ENCODE peak calls at places on chromosomes 3 and 15, in four cellular contexts. One of them, this sample, is unnamed.

GRCh38 chr3:171791695-171792082 is 18.6 kb downstream of the PLD1 start:
- DNase-seq in HAP-1: peak
- DNase-seq in SJSA1: peak
- DNase-seq in right lobe of liver: no peak
- DNase-seq in this sample: no peak

GRCh38 chr3:44883213-44883955 is 9.0 kb downstream of the TGM4 start:
- DNase-seq in HAP-1: no peak
- DNase-seq in SJSA1: no peak
- DNase-seq in right lobe of liver: no peak
- DNase-seq in this sample: no peak

GRCh38 chr3:146156801-146157310 is 4.1 kb downstream of the PLOD2 start:
- DNase-seq in HAP-1: no peak
- DNase-seq in SJSA1: no peak
- DNase-seq in right lobe of liver: no peak
- DNase-seq in this sample: no peak

GRCh38 chr15:90315276-90315982 is 36.7 kb upstream of the ZNF774 start:
- DNase-seq in HAP-1: no peak
- DNase-seq in SJSA1: no peak
- DNase-seq in right lobe of liver: no peak
- DNase-seq in this sample: no peak

GRCh38 chr3:41365973-41366372 is 166.7 kb downstream of the CTNNB1 start:
- DNase-seq in HAP-1: no peak
- DNase-seq in SJSA1: no peak
- DNase-seq in right lobe of liver: no peak
- DNase-seq in this sample: no peak

GRCh38 chr15:34490421-34491193 is 53.0 kb upstream of the GOLGA8A start:
- DNase-seq in HAP-1: no peak
- DNase-seq in SJSA1: no peak
- DNase-seq in right lobe of liver: no peak
- DNase-seq in this sample: no peak

GRCh38 chr3:141291610-141292345 is 60.2 kb downstream of the PXYLP1 start:
- DNase-seq in HAP-1: no peak
- DNase-seq in SJSA1: no peak
- DNase-seq in right lobe of liver: no peak
- DNase-seq in this sample: no peak

GRCh38 chr3:9747267-9747666 is 2.5 kb upstream of the OGG1 start:
- DNase-seq in HAP-1: no peak
- DNase-seq in SJSA1: no peak
- DNase-seq in right lobe of liver: no peak
- DNase-seq in this sample: no peak

GRCh38 chr3:40580494-40581091 is 55.8 kb downstream of the ZNF621 start:
- DNase-seq in HAP-1: peak
- DNase-seq in SJSA1: peak
- DNase-seq in right lobe of liver: peak
- DNase-seq in this sample: peak

GRCh38 chr3:126746395-126747177 is 42.5 kb downstream of the CHCHD6 start:
- DNase-seq in HAP-1: no peak
- DNase-seq in SJSA1: peak
- DNase-seq in right lobe of liver: no peak
- DNase-seq in this sample: no peak

GRCh38 chr15:100703671-100704070 is 101.3 kb downstream of the ASB7 start:
- DNase-seq in HAP-1: no peak
- DNase-seq in SJSA1: no peak
- DNase-seq in right lobe of liver: no peak
- DNase-seq in this sample: no peak

GRCh38 chr15:38242055-38242454 is 10.6 kb upstream of the SPRED1 start:
- DNase-seq in HAP-1: no peak
- DNase-seq in SJSA1: no peak
- DNase-seq in right lobe of liver: no peak
- DNase-seq in this sample: no peak

GRCh38 chr15:59892995-59893394 is 111.1 kb upstream of the FOXB1 start:
- DNase-seq in HAP-1: no peak
- DNase-seq in SJSA1: no peak
- DNase-seq in right lobe of liver: no peak
- DNase-seq in this sample: no peak

GRCh38 chr3:115146418-115147328 is at the start of gene ZBTB20:
- DNase-seq in HAP-1: peak
- DNase-seq in SJSA1: peak
- DNase-seq in right lobe of liver: no peak
- DNase-seq in this sample: peak

GRCh38 chr3:179227349-179227748 is 23.6 kb downstream of the KCNMB3 start:
- DNase-seq in HAP-1: no peak
- DNase-seq in SJSA1: no peak
- DNase-seq in right lobe of liver: no peak
- DNase-seq in this sample: no peak

GRCh38 chr15:95291878-95292472 is 1038.5 kb upstream of the NR2F2 start:
- DNase-seq in HAP-1: peak
- DNase-seq in SJSA1: no peak
- DNase-seq in right lobe of liver: no peak
- DNase-seq in this sample: peak

GRCh38 chr3:18782191-18782590 is 357.1 kb upstream of the SATB1 start:
- DNase-seq in HAP-1: no peak
- DNase-seq in SJSA1: no peak
- DNase-seq in right lobe of liver: no peak
- DNase-seq in this sample: no peak

GRCh38 chr15:61146643-61147230 is 82.4 kb downstream of the RORA start:
- DNase-seq in HAP-1: no peak
- DNase-seq in SJSA1: no peak
- DNase-seq in right lobe of liver: no peak
- DNase-seq in this sample: no peak

GRCh38 chr3:16151109-16151508 is 23.4 kb upstream of the GALNT15 start:
- DNase-seq in HAP-1: no peak
- DNase-seq in SJSA1: no peak
- DNase-seq in right lobe of liver: peak
- DNase-seq in this sample: peak

GRCh38 chr15:100836501-100836900 is 43.1 kb upstream of the ALDH1A3 start:
- DNase-seq in HAP-1: no peak
- DNase-seq in SJSA1: no peak
- DNase-seq in right lobe of liver: no peak
- DNase-seq in this sample: no peak

GRCh38 chr15:25693321-25694237 is 169.5 kb downstream of the ATP10A start:
- DNase-seq in HAP-1: peak
- DNase-seq in SJSA1: peak
- DNase-seq in right lobe of liver: no peak
- DNase-seq in this sample: no peak

GRCh38 chr3:113051827-113052226 is 61.0 kb downstream of the GTPBP8 start:
- DNase-seq in HAP-1: no peak
- DNase-seq in SJSA1: no peak
- DNase-seq in right lobe of liver: no peak
- DNase-seq in this sample: no peak

GRCh38 chr15:58292761-58293175 is 139.0 kb upstream of the LIPC start:
- DNase-seq in HAP-1: no peak
- DNase-seq in SJSA1: no peak
- DNase-seq in right lobe of liver: no peak
- DNase-seq in this sample: peak

GRCh38 chr3:107368999-107369398 is 8.2 kb upstream of the CCDC54 start:
- DNase-seq in HAP-1: no peak
- DNase-seq in SJSA1: no peak
- DNase-seq in right lobe of liver: no peak
- DNase-seq in this sample: no peak

GRCh38 chr15:70490838-70491155 is 272.6 kb downstream of the UACA start:
- DNase-seq in HAP-1: no peak
- DNase-seq in SJSA1: no peak
- DNase-seq in right lobe of liver: no peak
- DNase-seq in this sample: no peak

GRCh38 chr15:29736745-29737023 is 85.6 kb downstream of the TJP1 start:
- DNase-seq in HAP-1: no peak
- DNase-seq in SJSA1: peak
- DNase-seq in right lobe of liver: peak
- DNase-seq in this sample: no peak

GRCh38 chr15:92843326-92843725 is 56.8 kb upstream of the CHD2 start:
- DNase-seq in HAP-1: no peak
- DNase-seq in SJSA1: no peak
- DNase-seq in right lobe of liver: no peak
- DNase-seq in this sample: no peak

GRCh38 chr15:63051701-63052066 is 9.1 kb downstream of the TPM1 start:
- DNase-seq in HAP-1: no peak
- DNase-seq in SJSA1: no peak
- DNase-seq in right lobe of liver: no peak
- DNase-seq in this sample: no peak

GRCh38 chr3:36904641-36905040 is 40.2 kb downstream of the TRANK1 start:
- DNase-seq in HAP-1: no peak
- DNase-seq in SJSA1: no peak
- DNase-seq in right lobe of liver: no peak
- DNase-seq in this sample: no peak

GRCh38 chr3:27544372-27544865 is 60.2 kb upstream of the SLC4A7 start:
- DNase-seq in HAP-1: peak
- DNase-seq in SJSA1: no peak
- DNase-seq in right lobe of liver: no peak
- DNase-seq in this sample: no peak

GRCh38 chr15:89052474-89052873 is 35.8 kb upstream of the ABHD2 start:
- DNase-seq in HAP-1: peak
- DNase-seq in SJSA1: no peak
- DNase-seq in right lobe of liver: no peak
- DNase-seq in this sample: peak

GRCh38 chr3:171168551-171168950 is 142.0 kb upstream of the SLC2A2 start:
- DNase-seq in HAP-1: no peak
- DNase-seq in SJSA1: no peak
- DNase-seq in right lobe of liver: no peak
- DNase-seq in this sample: no peak

GRCh38 chr3:195183071-195183776 is 87.7 kb downstream of the XXYLT1 start:
- DNase-seq in HAP-1: no peak
- DNase-seq in SJSA1: no peak
- DNase-seq in right lobe of liver: no peak
- DNase-seq in this sample: no peak

GRCh38 chr15:51621155-51621554 is 1.4 kb downstream of the DMXL2 start:
- DNase-seq in HAP-1: no peak
- DNase-seq in SJSA1: no peak
- DNase-seq in right lobe of liver: no peak
- DNase-seq in this sample: no peak

GRCh38 chr15:35674873-35675781 is 129.2 kb upstream of the DPH6 start:
- DNase-seq in HAP-1: no peak
- DNase-seq in SJSA1: no peak
- DNase-seq in right lobe of liver: no peak
- DNase-seq in this sample: no peak

GRCh38 chr3:48232734-48233133 is 8.2 kb upstream of the ZNF589 start:
- DNase-seq in HAP-1: peak
- DNase-seq in SJSA1: peak
- DNase-seq in right lobe of liver: no peak
- DNase-seq in this sample: peak
- H3K4me3 ChIP-seq in HAP-1: no peak
- H3K4me3 ChIP-seq in SJSA1: no peak
- H3K4me3 ChIP-seq in right lobe of liver: no peak
- H3K4me3 ChIP-seq in this sample: peak

DNA sequence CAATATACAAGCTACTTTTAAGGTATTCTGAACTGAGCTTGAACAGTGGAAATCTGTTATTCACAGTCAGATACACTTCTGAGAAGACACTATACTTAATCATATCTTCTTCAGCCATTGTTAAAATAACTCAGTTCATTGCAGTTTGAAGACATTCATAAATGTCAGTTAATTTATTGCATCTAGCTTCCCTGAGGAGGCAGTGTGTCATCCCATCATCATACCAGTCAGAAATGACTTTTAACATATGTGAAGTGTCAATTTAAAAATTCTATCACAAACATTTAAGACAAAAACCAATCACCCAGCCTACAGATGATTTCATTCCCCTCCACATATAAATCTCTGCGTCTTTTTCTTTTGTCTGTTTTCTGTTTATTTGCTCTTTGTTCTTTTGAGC is 7.5 kb downstream of the TMEM207 start:
- DNase-seq in HAP-1: no peak
- DNase-seq in SJSA1: no peak
- DNase-seq in right lobe of liver: no peak
- DNase-seq in this sample: no peak
- H3K4me3 ChIP-seq in HAP-1: no peak
- H3K4me3 ChIP-seq in SJSA1: no peak
- H3K4me3 ChIP-seq in right lobe of liver: no peak
- H3K4me3 ChIP-seq in this sample: no peak

GRCh38 chr15:99425666-99426301 is 140.0 kb upstream of the MEF2A start:
- DNase-seq in HAP-1: no peak
- DNase-seq in SJSA1: no peak
- DNase-seq in right lobe of liver: no peak
- DNase-seq in this sample: no peak
- H3K4me3 ChIP-seq in HAP-1: no peak
- H3K4me3 ChIP-seq in SJSA1: no peak
- H3K4me3 ChIP-seq in right lobe of liver: no peak
- H3K4me3 ChIP-seq in this sample: no peak

GRCh38 chr3:69205385-69205784 is 83.0 kb upstream of the LMOD3 start:
- DNase-seq in HAP-1: no peak
- DNase-seq in SJSA1: no peak
- DNase-seq in right lobe of liver: no peak
- DNase-seq in this sample: no peak
- H3K4me3 ChIP-seq in HAP-1: no peak
- H3K4me3 ChIP-seq in SJSA1: no peak
- H3K4me3 ChIP-seq in right lobe of liver: no peak
- H3K4me3 ChIP-seq in this sample: no peak

DNA sequence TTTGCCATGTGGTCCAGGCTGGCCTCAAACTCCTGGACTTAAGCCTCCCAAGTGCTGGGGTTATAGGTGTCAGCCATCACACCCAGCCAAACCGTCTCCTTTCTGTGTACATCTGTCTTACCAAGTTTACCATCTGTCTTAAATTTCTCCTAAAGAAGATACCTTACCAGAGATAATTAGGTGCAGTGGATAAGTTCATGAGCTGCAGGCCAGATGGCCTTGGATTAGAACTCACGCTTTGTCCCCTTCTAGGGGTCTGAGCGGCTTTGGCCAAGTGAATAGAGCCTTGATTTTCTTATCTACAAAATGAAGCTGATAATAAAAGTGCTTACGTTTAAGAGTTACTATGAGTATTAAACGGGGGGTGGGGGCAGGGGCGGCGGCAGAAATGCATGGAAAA is 103.9 kb downstream of the SUCLG2 start:
- DNase-seq in HAP-1: no peak
- DNase-seq in SJSA1: no peak
- DNase-seq in right lobe of liver: no peak
- DNase-seq in this sample: no peak
- H3K4me3 ChIP-seq in HAP-1: no peak
- H3K4me3 ChIP-seq in SJSA1: no peak
- H3K4me3 ChIP-seq in right lobe of liver: no peak
- H3K4me3 ChIP-seq in this sample: no peak

GRCh38 chr3:70857926-70858325 is 545.5 kb upstream of the MDFIC2 start:
- DNase-seq in HAP-1: no peak
- DNase-seq in SJSA1: no peak
- DNase-seq in right lobe of liver: no peak
- DNase-seq in this sample: no peak
- H3K4me3 ChIP-seq in HAP-1: no peak
- H3K4me3 ChIP-seq in SJSA1: no peak
- H3K4me3 ChIP-seq in right lobe of liver: no peak
- H3K4me3 ChIP-seq in this sample: no peak

DNA sequence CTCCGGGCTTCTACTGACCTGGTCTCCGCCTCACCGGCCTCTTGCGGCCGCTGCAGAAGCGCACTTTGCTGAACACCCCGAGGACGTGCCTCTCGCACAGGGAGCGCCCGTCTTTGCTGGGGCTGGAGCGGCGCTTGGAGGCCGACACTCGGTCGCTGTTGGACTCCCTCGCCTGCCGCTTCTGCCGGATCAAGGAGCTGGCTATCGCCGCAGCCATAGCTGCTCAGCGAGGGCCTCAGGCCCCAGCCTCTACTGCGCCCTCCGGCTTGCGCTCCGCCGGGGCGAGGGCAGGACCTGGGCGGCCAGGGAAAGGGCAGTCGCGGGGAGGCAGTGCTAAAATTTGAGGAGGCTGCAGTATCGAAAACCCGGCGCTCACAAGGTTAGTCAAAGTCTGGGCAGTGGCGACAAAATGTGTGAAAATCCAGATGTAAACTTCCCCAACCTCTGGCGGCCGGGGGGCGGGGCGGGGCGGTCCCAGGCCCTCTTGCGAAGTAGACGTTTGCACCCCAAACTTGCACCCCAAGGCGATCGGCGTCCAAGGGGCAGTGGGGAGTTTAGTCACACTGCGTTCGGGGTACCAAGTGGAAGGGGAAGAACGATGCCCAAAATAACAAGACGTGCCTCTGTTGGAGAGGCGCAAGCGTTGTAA is 319.2 kb downstream of the FGF12 start:
- DNase-seq in HAP-1: no peak
- DNase-seq in SJSA1: no peak
- DNase-seq in right lobe of liver: peak
- DNase-seq in this sample: no peak
- H3K4me3 ChIP-seq in HAP-1: peak
- H3K4me3 ChIP-seq in SJSA1: no peak
- H3K4me3 ChIP-seq in right lobe of liver: peak
- H3K4me3 ChIP-seq in this sample: no peak

This sample was measured in Jurkat, Clone E6-1.